ENCODE peak calls at places on chromosomes 6 and 20, in seven cellular contexts. One of them, this sample, is unnamed.

GRCh38 chr20:14288341-14289330 is 48.8 kb downstream of the FLRT3 start:
- DNase-seq in fibroblast of the aortic adventitia: peak
- DNase-seq in choroid plexus epithelial cell: peak
- DNase-seq in cardiac fibroblast: peak
- DNase-seq in stomach: no peak
- DNase-seq in CD8-positive, alpha-beta T cell: no peak
- DNase-seq in neural crest cell: no peak
- DNase-seq in this sample: no peak

GRCh38 chr6:73694711-73695411 is 1.1 kb upstream of the CD109 start:
- DNase-seq in cardiac fibroblast: peak
- DNase-seq in neural crest cell: no peak
- DNase-seq in choroid plexus epithelial cell: peak
- DNase-seq in CD8-positive, alpha-beta T cell: no peak
- DNase-seq in fibroblast of the aortic adventitia: peak
- DNase-seq in stomach: no peak
- DNase-seq in this sample: peak

GRCh38 chr6:107114872-107115694 is at the start of gene BEND3:
- DNase-seq in cardiac fibroblast: no peak
- DNase-seq in CD8-positive, alpha-beta T cell: peak
- DNase-seq in choroid plexus epithelial cell: peak
- DNase-seq in stomach: peak
- DNase-seq in fibroblast of the aortic adventitia: no peak
- DNase-seq in neural crest cell: peak
- DNase-seq in this sample: peak

GRCh38 chr6:54801244-54801643 is 45.3 kb upstream of the FAM83B start:
- DNase-seq in neural crest cell: no peak
- DNase-seq in cardiac fibroblast: no peak
- DNase-seq in stomach: no peak
- DNase-seq in choroid plexus epithelial cell: no peak
- DNase-seq in fibroblast of the aortic adventitia: no peak
- DNase-seq in CD8-positive, alpha-beta T cell: no peak
- DNase-seq in this sample: no peak

GRCh38 chr20:58330692-58331091 is 21.2 kb downstream of the RAB22A start:
- DNase-seq in choroid plexus epithelial cell: no peak
- DNase-seq in cardiac fibroblast: no peak
- DNase-seq in CD8-positive, alpha-beta T cell: no peak
- DNase-seq in neural crest cell: no peak
- DNase-seq in fibroblast of the aortic adventitia: peak
- DNase-seq in stomach: no peak
- DNase-seq in this sample: no peak

GRCh38 chr20:37584238-37584807 is 56.6 kb upstream of the BLCAP start:
- DNase-seq in neural crest cell: no peak
- DNase-seq in CD8-positive, alpha-beta T cell: no peak
- DNase-seq in fibroblast of the aortic adventitia: no peak
- DNase-seq in stomach: no peak
- DNase-seq in cardiac fibroblast: no peak
- DNase-seq in choroid plexus epithelial cell: no peak
- DNase-seq in this sample: no peak

GRCh38 chr20:64057628-64058498 is 5.1 kb upstream of the TCEA2 start:
- DNase-seq in neural crest cell: peak
- DNase-seq in cardiac fibroblast: peak
- DNase-seq in CD8-positive, alpha-beta T cell: peak
- DNase-seq in choroid plexus epithelial cell: peak
- DNase-seq in fibroblast of the aortic adventitia: peak
- DNase-seq in stomach: peak
- DNase-seq in this sample: no peak

GRCh38 chr20:37297066-37297736 is 7.7 kb downstream of the MANBAL start:
- DNase-seq in CD8-positive, alpha-beta T cell: no peak
- DNase-seq in neural crest cell: no peak
- DNase-seq in stomach: no peak
- DNase-seq in choroid plexus epithelial cell: no peak
- DNase-seq in cardiac fibroblast: peak
- DNase-seq in fibroblast of the aortic adventitia: peak
- DNase-seq in this sample: no peak

GRCh38 chr20:41632896-41633295 is 14.7 kb upstream of the CHD6 start:
- DNase-seq in fibroblast of the aortic adventitia: peak
- DNase-seq in CD8-positive, alpha-beta T cell: no peak
- DNase-seq in neural crest cell: no peak
- DNase-seq in stomach: no peak
- DNase-seq in cardiac fibroblast: peak
- DNase-seq in choroid plexus epithelial cell: no peak
- DNase-seq in this sample: peak

GRCh38 chr6:18400831-18401446 is 13.8 kb downstream of the RNF144B start:
- DNase-seq in neural crest cell: no peak
- DNase-seq in CD8-positive, alpha-beta T cell: no peak
- DNase-seq in cardiac fibroblast: peak
- DNase-seq in choroid plexus epithelial cell: peak
- DNase-seq in fibroblast of the aortic adventitia: no peak
- DNase-seq in stomach: no peak
- DNase-seq in this sample: no peak

GRCh38 chr20:56817780-56818675 is 188.9 kb downstream of the TFAP2C start:
- DNase-seq in stomach: no peak
- DNase-seq in cardiac fibroblast: no peak
- DNase-seq in neural crest cell: no peak
- DNase-seq in CD8-positive, alpha-beta T cell: no peak
- DNase-seq in choroid plexus epithelial cell: no peak
- DNase-seq in fibroblast of the aortic adventitia: no peak
- DNase-seq in this sample: no peak
- TF ChIP-seq CTCF in stomach: no peak
- TF ChIP-seq CTCF in cardiac fibroblast: no peak
- TF ChIP-seq CTCF in neural crest cell: no peak
- TF ChIP-seq CTCF in CD8-positive, alpha-beta T cell: no peak
- TF ChIP-seq CTCF in choroid plexus epithelial cell: peak
- TF ChIP-seq CTCF in fibroblast of the aortic adventitia: no peak
- TF ChIP-seq CTCF in this sample: no peak

GRCh38 chr6:141753180-141753579 is 379.5 kb upstream of the GJE1 start:
- DNase-seq in neural crest cell: no peak
- DNase-seq in choroid plexus epithelial cell: no peak
- DNase-seq in cardiac fibroblast: no peak
- DNase-seq in fibroblast of the aortic adventitia: no peak
- DNase-seq in CD8-positive, alpha-beta T cell: no peak
- DNase-seq in stomach: no peak
- DNase-seq in this sample: no peak
- TF ChIP-seq CTCF in neural crest cell: no peak
- TF ChIP-seq CTCF in choroid plexus epithelial cell: no peak
- TF ChIP-seq CTCF in cardiac fibroblast: no peak
- TF ChIP-seq CTCF in fibroblast of the aortic adventitia: no peak
- TF ChIP-seq CTCF in CD8-positive, alpha-beta T cell: no peak
- TF ChIP-seq CTCF in stomach: no peak
- TF ChIP-seq CTCF in this sample: no peak

GRCh38 chr6:93424303-93425064 is 5.1 kb upstream of the EPHA7 start:
- DNase-seq in stomach: no peak
- DNase-seq in CD8-positive, alpha-beta T cell: no peak
- DNase-seq in neural crest cell: no peak
- DNase-seq in fibroblast of the aortic adventitia: peak
- DNase-seq in cardiac fibroblast: peak
- DNase-seq in choroid plexus epithelial cell: peak
- DNase-seq in this sample: no peak
- TF ChIP-seq CTCF in stomach: peak
- TF ChIP-seq CTCF in CD8-positive, alpha-beta T cell: no peak
- TF ChIP-seq CTCF in neural crest cell: peak
- TF ChIP-seq CTCF in fibroblast of the aortic adventitia: peak
- TF ChIP-seq CTCF in cardiac fibroblast: peak
- TF ChIP-seq CTCF in choroid plexus epithelial cell: peak
- TF ChIP-seq CTCF in this sample: no peak

GRCh38 chr6:126422912-126423311 is 83.0 kb downstream of the CENPW start:
- DNase-seq in neural crest cell: no peak
- DNase-seq in CD8-positive, alpha-beta T cell: no peak
- DNase-seq in stomach: no peak
- DNase-seq in fibroblast of the aortic adventitia: no peak
- DNase-seq in choroid plexus epithelial cell: no peak
- DNase-seq in cardiac fibroblast: peak
- DNase-seq in this sample: no peak
- TF ChIP-seq CTCF in neural crest cell: no peak
- TF ChIP-seq CTCF in CD8-positive, alpha-beta T cell: no peak
- TF ChIP-seq CTCF in stomach: no peak
- TF ChIP-seq CTCF in fibroblast of the aortic adventitia: no peak
- TF ChIP-seq CTCF in choroid plexus epithelial cell: no peak
- TF ChIP-seq CTCF in cardiac fibroblast: no peak
- TF ChIP-seq CTCF in this sample: no peak

GRCh38 chr6:157911278-157911677 is 70.4 kb upstream of the SYNJ2 start:
- DNase-seq in stomach: no peak
- DNase-seq in cardiac fibroblast: no peak
- DNase-seq in fibroblast of the aortic adventitia: no peak
- DNase-seq in CD8-positive, alpha-beta T cell: no peak
- DNase-seq in choroid plexus epithelial cell: no peak
- DNase-seq in neural crest cell: no peak
- DNase-seq in this sample: no peak
- TF ChIP-seq CTCF in stomach: no peak
- TF ChIP-seq CTCF in cardiac fibroblast: peak
- TF ChIP-seq CTCF in fibroblast of the aortic adventitia: peak
- TF ChIP-seq CTCF in CD8-positive, alpha-beta T cell: no peak
- TF ChIP-seq CTCF in choroid plexus epithelial cell: no peak
- TF ChIP-seq CTCF in neural crest cell: no peak
- TF ChIP-seq CTCF in this sample: no peak

GRCh38 chr6:33990061-33990541 is 155.8 kb downstream of the GRM4 start:
- DNase-seq in cardiac fibroblast: no peak
- DNase-seq in neural crest cell: no peak
- DNase-seq in stomach: peak
- DNase-seq in choroid plexus epithelial cell: no peak
- DNase-seq in CD8-positive, alpha-beta T cell: no peak
- DNase-seq in fibroblast of the aortic adventitia: no peak
- DNase-seq in this sample: no peak

GRCh38 chr6:33991610-33992009 is 154.3 kb downstream of the GRM4 start:
- DNase-seq in stomach: no peak
- DNase-seq in neural crest cell: no peak
- DNase-seq in cardiac fibroblast: no peak
- DNase-seq in choroid plexus epithelial cell: no peak
- DNase-seq in fibroblast of the aortic adventitia: no peak
- DNase-seq in CD8-positive, alpha-beta T cell: no peak
- DNase-seq in this sample: no peak

GRCh38 chr6:33993653-33994052 is 152.2 kb downstream of the GRM4 start:
- DNase-seq in fibroblast of the aortic adventitia: no peak
- DNase-seq in CD8-positive, alpha-beta T cell: no peak
- DNase-seq in cardiac fibroblast: no peak
- DNase-seq in stomach: no peak
- DNase-seq in neural crest cell: no peak
- DNase-seq in choroid plexus epithelial cell: no peak
- DNase-seq in this sample: no peak

GRCh38 chr6:33993091-33993490 is 152.8 kb downstream of the GRM4 start:
- DNase-seq in neural crest cell: no peak
- DNase-seq in choroid plexus epithelial cell: no peak
- DNase-seq in stomach: peak
- DNase-seq in CD8-positive, alpha-beta T cell: no peak
- DNase-seq in cardiac fibroblast: no peak
- DNase-seq in fibroblast of the aortic adventitia: no peak
- DNase-seq in this sample: no peak

DNA sequence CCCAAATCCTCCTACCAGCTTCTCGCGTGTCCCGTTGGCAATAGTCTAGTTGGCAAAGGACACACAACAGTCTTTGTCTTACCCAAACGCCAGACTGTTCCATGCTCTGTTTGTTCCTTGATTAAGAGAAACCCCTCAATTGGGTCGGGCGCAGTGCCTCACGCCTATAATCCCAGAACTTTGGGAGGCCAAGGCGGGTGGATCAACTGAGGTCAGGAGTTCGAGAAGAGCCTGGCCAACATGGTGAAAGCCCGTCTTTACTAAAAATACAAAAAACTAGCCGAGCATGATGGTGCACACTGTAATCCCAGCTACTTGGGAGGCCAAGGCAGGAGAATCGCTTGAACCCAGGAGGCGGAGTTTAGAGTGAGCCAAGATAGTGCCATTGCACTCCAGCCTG is 153.7 kb downstream of the GRM4 start:
- DNase-seq in stomach: peak
- DNase-seq in choroid plexus epithelial cell: no peak
- DNase-seq in cardiac fibroblast: no peak
- DNase-seq in CD8-positive, alpha-beta T cell: no peak
- DNase-seq in neural crest cell: no peak
- DNase-seq in fibroblast of the aortic adventitia: no peak
- DNase-seq in this sample: no peak
- TF ChIP-seq CTCF in stomach: no peak
- TF ChIP-seq CTCF in choroid plexus epithelial cell: no peak
- TF ChIP-seq CTCF in cardiac fibroblast: no peak
- TF ChIP-seq CTCF in CD8-positive, alpha-beta T cell: no peak
- TF ChIP-seq CTCF in neural crest cell: no peak
- TF ChIP-seq CTCF in fibroblast of the aortic adventitia: no peak
- TF ChIP-seq CTCF in this sample: no peak

This sample was measured in CD14-positive monocyte.